ENCODE peak calls at places on chromosome 16, in seven cellular contexts. S is stomach, K is left lung, T is sigmoid colon, W is uterus, N is small intestine, M is OCI-LY7. Z is an unnamed sample.
A peak's percentile ranks its signal among the peaks of the same experiment; 100 is the strongest.

GRCh38 chr16:69077251-69077650 is 28.2 kb upstream of the HAS3 start:
- DNase-seq in S (no peak), K (no peak), T (no peak), W (no peak), N (no peak), M (no peak), Z (no peak)

GRCh38 chr16:15748654-15749053 is 98.6 kb downstream of the NDE1 start:
- DNase-seq in S (no peak), K (no peak), T (no peak), W (no peak), N (no peak), M (no peak), Z (no peak)

GRCh38 chr16:12972246-12972645 is 70.8 kb downstream of the SHISA9 start:
- DNase-seq in S (no peak), K (no peak), T (no peak), W (no peak), N (no peak), M (no peak), Z (no peak)

GRCh38 chr16:88940196-88941050 is 36.6 kb downstream of the CBFA2T3 start:
- DNase-seq in S (no peak), K (no peak), T (no peak), W (no peak), N (no peak), M (no peak), Z (peak; percentile 45)

GRCh38 chr16:75087040-75087979 is 29.3 kb downstream of the LDHD start:
- DNase-seq in S (no peak), K (no peak), T (peak; percentile 75), W (no peak), N (peak; percentile 35), M (no peak), Z (no peak)

GRCh38 chr16:48102083-48103008 is 53.4 kb downstream of the ABCC12 start:
- DNase-seq in S (no peak), K (no peak), T (no peak), W (no peak), N (peak; percentile 25), M (no peak), Z (no peak)

GRCh38 chr16:8924214-8924613 is 39.5 kb downstream of the USP7 start:
- DNase-seq in S (peak; percentile 90), K (no peak), T (no peak), W (no peak), N (peak; percentile 88), M (no peak), Z (no peak)

GRCh38 chr16:72876221-72876620 is 171.7 kb downstream of the ZFHX3 start:
- DNase-seq in S (peak; percentile 32), K (peak; percentile 64), T (peak; percentile 86), W (peak; percentile 54), N (no peak), M (no peak), Z (peak; percentile 87)

GRCh38 chr16:74862743-74863244 is 88.2 kb upstream of the FA2H start:
- DNase-seq in S (no peak), K (no peak), T (no peak), W (no peak), N (peak; percentile 70), M (peak; percentile 69), Z (no peak)

GRCh38 chr16:10339777-10340752 is 45.8 kb upstream of the ATF7IP2 start:
- DNase-seq in S (no peak), K (no peak), T (no peak), W (no peak), N (no peak), M (peak; percentile 46), Z (no peak)

GRCh38 chr16:25018972-25019617 is 3.9 kb upstream of the ARHGAP17 start:
- DNase-seq in S (no peak), K (no peak), T (no peak), W (no peak), N (no peak), M (peak; percentile 89), Z (no peak)

GRCh38 chr16:23196577-23196976 is 14.0 kb downstream of the SCNN1G start:
- DNase-seq in S (no peak), K (no peak), T (no peak), W (no peak), N (no peak), M (no peak), Z (no peak)

GRCh38 chr16:53581784-53582183 is 78.8 kb upstream of the AKTIP start:
- DNase-seq in S (no peak), K (no peak), T (no peak), W (no peak), N (no peak), M (no peak), Z (no peak)

GRCh38 chr16:26598989-26599785 is 467.5 kb upstream of the C16orf82 start:
- DNase-seq in S (no peak), K (no peak), T (no peak), W (no peak), N (no peak), M (no peak), Z (no peak)

GRCh38 chr16:79047337-79047736 is 553.2 kb downstream of the MAF start:
- DNase-seq in S (no peak), K (no peak), T (no peak), W (no peak), N (peak; percentile 42), M (peak; percentile 27), Z (no peak)

GRCh38 chr16:9689597-9689996 is 492.6 kb downstream of the GRIN2A start:
- DNase-seq in S (no peak), K (no peak), T (no peak), W (no peak), N (no peak), M (no peak), Z (no peak)

GRCh38 chr16:2829501-2830354 is at the start of gene ZG16B:
- DNase-seq in S (peak; percentile 77), K (no peak), T (no peak), W (no peak), N (peak; percentile 58), M (no peak), Z (peak; percentile 61)
- H3K4me3 ChIP-seq in S (peak within 1 kb of the TSS; percentile 29), K (no peak within 1 kb of the TSS), T (no peak within 1 kb of the TSS), W (no peak within 1 kb of the TSS), N (no peak within 1 kb of the TSS), M (no peak within 1 kb of the TSS), Z (no peak within 1 kb of the TSS)

DNA sequence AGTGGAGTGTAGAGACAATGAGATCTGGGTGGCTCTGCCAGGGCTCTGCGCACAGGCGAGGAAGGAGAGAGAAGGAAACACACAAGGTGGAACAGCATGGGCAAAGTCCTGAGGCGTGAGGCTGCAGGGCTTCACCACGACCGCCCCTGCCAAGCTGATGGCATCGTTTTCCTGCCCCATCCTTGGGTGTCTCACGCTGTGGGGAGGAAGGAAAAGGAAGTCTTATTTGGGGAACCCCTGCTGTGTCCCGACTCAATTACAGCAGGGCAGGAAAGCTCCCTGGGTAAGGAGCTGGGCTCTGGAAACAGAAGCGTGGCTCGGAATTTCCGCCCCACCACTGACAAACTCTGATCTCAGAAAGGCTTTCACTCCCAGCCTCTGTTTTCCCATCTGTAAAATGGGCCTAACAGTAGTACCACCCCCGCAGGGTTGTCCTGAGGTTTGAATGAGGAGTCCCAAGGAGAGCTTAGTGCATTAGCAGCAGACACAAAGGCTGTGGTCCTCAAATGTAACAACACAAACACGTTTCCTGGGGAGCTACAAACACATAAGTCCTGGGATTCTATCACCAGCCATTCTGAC is 3.2 kb upstream of the CDH5 start:
- DNase-seq in S (no peak), K (no peak), T (no peak), W (no peak), N (no peak), M (no peak), Z (no peak)
- H3K4me1 ChIP-seq in S (peaks cover 6% of the 10 kb centered on the region), K (peaks cover 9% of the 10 kb centered on the region), T (peaks cover 7% of the 10 kb centered on the region), W (no peaks in the 10 kb centered on the region), N (no peaks in the 10 kb centered on the region), M (no peaks in the 10 kb centered on the region), Z (no peaks in the 10 kb centered on the region)

GRCh38 chr16:57481421-57481820 is 4.9 kb downstream of the DOK4 start:
- DNase-seq in S (no peak), K (no peak), T (no peak), W (no peak), N (no peak), M (no peak), Z (peak; percentile 24)
- H3K27ac ChIP-seq in S (peak overlapping the region; percentile 83), K (no peak overlapping the region), T (no peak overlapping the region), W (peak overlapping the region; percentile 66), N (no peak overlapping the region), M (no peak overlapping the region), Z (no peak overlapping the region)

DNA sequence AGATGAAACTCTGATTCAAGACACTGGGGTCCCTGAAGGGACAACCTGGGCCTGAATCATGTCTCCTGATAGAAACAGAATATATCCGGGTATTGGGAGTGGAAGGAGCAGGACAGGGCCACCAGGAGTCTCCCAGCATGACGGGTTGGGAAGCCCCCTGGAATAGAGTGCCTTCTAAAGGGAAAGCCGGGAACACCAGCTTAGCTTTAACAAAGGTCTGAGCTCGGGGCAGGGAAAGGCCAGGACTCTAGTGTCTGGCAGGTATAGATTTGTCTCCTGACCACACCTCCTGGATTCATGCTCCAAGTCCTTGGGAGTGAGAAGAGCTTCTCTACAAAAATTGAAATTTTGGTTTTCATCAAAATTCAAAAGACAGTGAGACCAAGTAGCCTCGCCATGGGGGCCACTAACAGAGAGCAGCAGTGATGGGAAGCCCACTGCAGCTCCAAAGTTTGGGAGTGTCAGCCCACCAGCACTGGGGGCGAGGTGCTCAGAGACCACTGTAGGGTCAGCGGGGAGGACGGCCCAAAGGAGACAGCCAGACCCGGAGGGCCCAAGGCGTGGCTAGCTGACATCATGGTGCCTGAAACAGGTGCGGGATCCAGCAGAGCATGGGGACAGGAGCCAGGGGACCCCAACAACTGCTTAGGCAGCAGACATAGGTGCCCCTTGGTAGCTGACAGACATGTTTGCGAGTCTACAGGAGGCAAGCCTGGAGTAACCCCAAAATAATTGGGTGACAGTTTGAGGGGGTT is 81.0 kb downstream of the C16orf78 start:
- DNase-seq in S (peak; percentile 9), K (peak; percentile 25), T (peak; percentile 44), W (peak; percentile 3), N (no peak), M (no peak), Z (peak; percentile 45)
- H3K4me3 ChIP-seq in S (no peak overlapping the region), K (no peak overlapping the region), T (no peak overlapping the region), W (no peak overlapping the region), N (no peak overlapping the region), M (no peak overlapping the region), Z (no peak overlapping the region)

GRCh38 chr16:17304814-17305169 is 166.0 kb downstream of the XYLT1 start:
- DNase-seq in S (no peak), K (no peak), T (peak; percentile 92), W (no peak), N (no peak), M (no peak), Z (no peak)

GRCh38 chr16:17304124-17304813 is 166.5 kb downstream of the XYLT1 start:
- DNase-seq in S (peak; percentile 70), K (no peak), T (no peak), W (no peak), N (peak; percentile 71), M (no peak), Z (no peak)

GRCh38 chr16:17306745-17307144 is 164.0 kb downstream of the XYLT1 start:
- DNase-seq in S (no peak), K (no peak), T (no peak), W (no peak), N (no peak), M (no peak), Z (no peak)

GRCh38 chr16:17307501-17307900 is 163.3 kb downstream of the XYLT1 start:
- DNase-seq in S (no peak), K (no peak), T (no peak), W (no peak), N (no peak), M (no peak), Z (no peak)

GRCh38 chr16:17305694-17306093 is 165.1 kb downstream of the XYLT1 start:
- DNase-seq in S (no peak), K (no peak), T (no peak), W (no peak), N (no peak), M (no peak), Z (no peak)
- H3K4me1 ChIP-seq in S (peaks cover 80% of the 10 kb centered on the region), K (peaks cover 4% of the 10 kb centered on the region), T (peaks cover 75% of the 10 kb centered on the region), W (no peaks in the 10 kb centered on the region), N (peaks cover 15% of the 10 kb centered on the region), M (peaks cover 54% of the 10 kb centered on the region), Z (no peaks in the 10 kb centered on the region)

Z was measured in aorta.